ENCODE peak calls at places on chromosomes 13 and 19, in eight cellular contexts. E, S, M, H, B, V, K and X are unnamed samples.

GRCh38 chr13:110073982-110074381 is 233.0 kb downstream of the COL4A1 start:
- DNase-seq in E (no peak), S (no peak), M (no peak), H (no peak), B (no peak), V (no peak), K (no peak), X (no peak)

GRCh38 chr13:113628291-113629270 is 29.4 kb downstream of the ATP4B start:
- DNase-seq in E (no peak), S (no peak), M (peak), H (no peak), B (peak), V (no peak), K (peak), X (no peak)

GRCh38 chr19:21463449-21464105 is 41.8 kb upstream of the ZNF429 start:
- DNase-seq in E (peak), S (peak), M (peak), H (no peak), B (peak), V (peak), K (peak), X (no peak)

GRCh38 chr13:102721800-102722231 is 27.0 kb upstream of the METTL21C start:
- DNase-seq in E (no peak), S (no peak), M (no peak), H (no peak), B (no peak), V (no peak), K (peak), X (no peak)

GRCh38 chr13:79525051-79525450 is 44.1 kb downstream of the NDFIP2 start:
- DNase-seq in E (no peak), S (no peak), M (no peak), H (no peak), B (no peak), V (no peak), K (no peak), X (no peak)

GRCh38 chr19:48596679-48597465 is 9.7 kb upstream of the SPACA4 start:
- DNase-seq in E (no peak), S (peak), M (no peak), H (no peak), B (peak), V (peak), K (peak), X (no peak)

GRCh38 chr13:29543230-29544215 is 52.0 kb downstream of the SLC7A1 start:
- DNase-seq in E (no peak), S (peak), M (no peak), H (peak), B (no peak), V (no peak), K (no peak), X (no peak)

GRCh38 chr19:11418518-11419506 is at the start of gene RGL3:
- DNase-seq in E (peak), S (no peak), M (peak), H (peak), B (peak), V (peak), K (peak), X (peak)

GRCh38 chr19:56121180-56122167 is at the start of gene ZNF787:
- DNase-seq in E (peak), S (peak), M (peak), H (peak), B (peak), V (peak), K (peak), X (peak)

GRCh38 chr19:2494447-2495129 is 18.7 kb downstream of the GADD45B start:
- DNase-seq in E (no peak), S (peak), M (peak), H (peak), B (peak), V (peak), K (peak), X (no peak)

GRCh38 chr13:37640499-37640898 is 41.9 kb upstream of the POSTN start:
- DNase-seq in E (no peak), S (no peak), M (no peak), H (peak), B (no peak), V (no peak), K (peak), X (peak)

GRCh38 chr19:46755077-46755852 is 9.0 kb upstream of the STRN4 start:
- DNase-seq in E (no peak), S (no peak), M (no peak), H (peak), B (peak), V (peak), K (peak), X (no peak)

GRCh38 chr19:45368737-45369340 is 1.5 kb downstream of the ERCC2 start:
- DNase-seq in E (no peak), S (no peak), M (no peak), H (no peak), B (no peak), V (peak), K (peak), X (no peak)

GRCh38 chr19:7771072-7771471 is 8.0 kb downstream of the CLEC4M start:
- DNase-seq in E (no peak), S (no peak), M (no peak), H (no peak), B (no peak), V (no peak), K (no peak), X (no peak)

GRCh38 chr19:51691122-51692064 is 1.7 kb upstream of the SPACA6 start:
- DNase-seq in E (peak), S (peak), M (no peak), H (no peak), B (no peak), V (no peak), K (peak), X (no peak)

GRCh38 chr19:19637523-19638251 is 5.8 kb downstream of the GMIP start:
- DNase-seq in E (peak), S (no peak), M (no peak), H (no peak), B (peak), V (peak), K (no peak), X (no peak)

GRCh38 chr19:53907193-53907581 is 1.9 kb upstream of the CACNG7 start:
- DNase-seq in E (no peak), S (peak), M (no peak), H (no peak), B (no peak), V (no peak), K (peak), X (no peak)

GRCh38 chr13:105565328-105565727 is 970.1 kb downstream of the EFNB2 start:
- DNase-seq in E (no peak), S (no peak), M (no peak), H (no peak), B (no peak), V (no peak), K (peak), X (no peak)

GRCh38 chr13:74696148-74696922 is 562.1 kb upstream of the KLF12 start:
- DNase-seq in E (no peak), S (no peak), M (no peak), H (no peak), B (no peak), V (no peak), K (no peak), X (no peak)

GRCh38 chr19:53962887-53963435 is at the start of gene CACNG8:
- DNase-seq in E (no peak), S (no peak), M (no peak), H (no peak), B (no peak), V (peak), K (peak), X (no peak)

GRCh38 chr13:41213316-41213715 is 18.9 kb upstream of the KBTBD7 start:
- DNase-seq in E (no peak), S (no peak), M (no peak), H (no peak), B (no peak), V (no peak), K (no peak), X (no peak)

GRCh38 chr19:1041272-1041834 is 1.4 kb downstream of the ABCA7 start:
- DNase-seq in E (no peak), S (no peak), M (no peak), H (no peak), B (no peak), V (no peak), K (no peak), X (no peak)

GRCh38 chr19:17854061-17854460 is 5.6 kb upstream of the RPL18A start:
- DNase-seq in E (no peak), S (no peak), M (no peak), H (no peak), B (no peak), V (no peak), K (peak), X (no peak)